ENCODE peak calls at places on chromosomes 3 and 15, in six cellular contexts. N is colonic mucosa; W is CD8-positive, alpha-beta memory T cell; A is NT2/D1; X is neuronal stem cell; U is astrocyte. Q is an unnamed sample.

GRCh38 chr3:171813897-171814460 is 3.7 kb upstream of the PLD1 start:
- DNase-seq in W (peak; percentile 52), X (no peak), A (no peak), N (no peak), U (peak; percentile 85), Q (no peak)

GRCh38 chr3:16338124-16338523 is 73.1 kb downstream of the OXNAD1 start:
- DNase-seq in X (no peak), W (peak; percentile 66), A (no peak), N (peak; percentile 32), U (no peak), Q (no peak)

GRCh38 chr3:36219398-36219797 is 160.9 kb upstream of the STAC start:
- DNase-seq in A (no peak), U (peak; percentile 93), X (no peak), N (no peak), W (no peak), Q (no peak)

GRCh38 chr15:45468294-45468693 is 54.3 kb downstream of the SLC30A4 start:
- DNase-seq in U (no peak), A (no peak), X (no peak), N (no peak), W (no peak), Q (no peak)

GRCh38 chr3:161560006-161560637 is 63.5 kb downstream of the OTOL1 start:
- DNase-seq in W (no peak), A (peak; percentile 63), N (peak; percentile 21), X (peak; percentile 67), U (peak; percentile 18), Q (peak; percentile 36)

GRCh38 chr3:143885803-143886427 is 37.6 kb upstream of the SLC9A9 start:
- DNase-seq in U (no peak), W (peak; percentile 16), N (peak; percentile 24), X (no peak), A (peak; percentile 52), Q (peak; percentile 41)

GRCh38 chr3:104879919-104880318 is 486.8 kb upstream of the ALCAM start:
- DNase-seq in A (no peak), W (no peak), N (no peak), U (peak; percentile 54), X (no peak), Q (no peak)

GRCh38 chr15:45184562-45185041 is 3.2 kb downstream of the SHF start:
- DNase-seq in N (no peak), X (no peak), A (no peak), U (no peak), W (no peak), Q (no peak)

GRCh38 chr3:47685037-47685436 is 96.7 kb downstream of the SMARCC1 start:
- DNase-seq in A (no peak), W (no peak), U (peak; percentile 49), X (no peak), N (no peak), Q (no peak)

GRCh38 chr3:194285024-194285858 is 65.9 kb downstream of the CPN2 start:
- DNase-seq in X (no peak), A (no peak), W (no peak), N (no peak), U (peak; percentile 83), Q (no peak)

GRCh38 chr3:111862415-111862814 is 3.4 kb downstream of the PHLDB2 start:
- DNase-seq in X (no peak), A (no peak), N (no peak), W (no peak), U (no peak), Q (no peak)

GRCh38 chr3:111859974-111860859 is 1.2 kb downstream of the PHLDB2 start:
- DNase-seq in W (peak; percentile 70), A (peak; percentile 95), N (peak; percentile 66), X (peak; percentile 74), U (peak; percentile 81), Q (peak; percentile 73)

GRCh38 chr3:111862974-111863373 is 3.9 kb downstream of the PHLDB2 start:
- DNase-seq in N (no peak), W (no peak), X (no peak), U (no peak), A (no peak), Q (no peak)

GRCh38 chr3:111859061-111859973 is at the start of gene PHLDB2:
- DNase-seq in N (peak; percentile 56), X (peak; percentile 85), U (peak; percentile 73), W (peak; percentile 67), A (peak; percentile 81), Q (peak; percentile 82)

GRCh38 chr3:111861396-111861795 is 2.3 kb downstream of the PHLDB2 start:
- DNase-seq in N (no peak), U (no peak), A (no peak), W (no peak), X (no peak), Q (no peak)
- H3K4me1 ChIP-seq in N (no peaks in the 10 kb centered on the region), U (peaks cover 54% of the 10 kb centered on the region), A (no peaks in the 10 kb centered on the region), W (peaks cover 6% of the 10 kb centered on the region), X (peaks cover 33% of the 10 kb centered on the region), Q (peaks cover 31% of the 10 kb centered on the region)

GRCh38 chr15:99944131-99944530 is 210.9 kb upstream of the LYSMD4 start:
- DNase-seq in U (no peak), A (no peak), N (no peak), W (no peak), X (no peak), Q (no peak)

DNA sequence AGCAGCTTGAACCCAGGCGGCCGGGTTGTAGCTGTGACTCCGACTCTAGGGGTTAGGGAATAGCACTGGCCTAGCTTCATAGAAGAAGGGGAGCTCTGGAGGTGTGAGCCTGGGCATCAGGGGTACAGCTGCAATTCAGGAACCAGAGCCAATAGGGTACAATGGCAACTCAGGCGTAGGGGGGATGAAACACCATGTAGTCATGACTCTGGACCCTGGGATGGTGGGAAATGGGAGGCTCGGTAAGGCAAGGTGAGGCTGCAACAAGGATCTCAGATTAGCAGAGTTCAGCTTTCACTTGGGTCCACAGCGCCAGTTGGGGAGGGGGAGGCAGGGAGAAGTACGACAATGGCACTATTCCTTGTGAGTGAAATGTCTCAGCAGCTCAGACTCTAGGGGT is 210.2 kb upstream of the LYSMD4 start:
- DNase-seq in W (no peak), A (no peak), N (no peak), X (no peak), U (no peak), Q (no peak)
- H3K9me3 ChIP-seq in W (peaks cover 18% of the 10 kb centered on the region), A (peaks cover 13% of the 10 kb centered on the region), N (no peaks in the 10 kb centered on the region), X (peaks cover 2% of the 10 kb centered on the region), U (peaks cover 8% of the 10 kb centered on the region), Q (no peaks in the 10 kb centered on the region)

DNA sequence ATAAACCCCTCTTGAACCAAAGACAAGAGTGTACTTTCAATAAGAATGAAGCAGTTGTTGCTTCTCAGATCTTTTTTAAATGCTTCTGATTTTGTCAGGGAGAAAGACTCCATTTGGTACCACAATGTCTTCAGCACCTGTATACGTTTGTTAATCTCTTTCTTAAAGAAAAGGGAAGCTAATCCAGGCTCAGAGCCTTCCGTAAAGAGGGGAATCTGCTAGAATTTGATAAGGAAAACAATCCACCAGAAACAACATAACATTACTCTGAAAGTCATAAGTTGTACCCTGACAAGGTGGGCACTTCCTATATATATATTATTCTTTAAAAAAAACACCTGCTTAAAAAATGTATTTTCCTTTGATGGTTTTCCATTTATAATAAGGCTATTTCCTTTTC is 19.8 kb downstream of the SH3BP5 start:
- DNase-seq in A (no peak), W (no peak), U (no peak), N (no peak), X (no peak), Q (no peak)
- H3K4me1 ChIP-seq in A (peaks cover 10% of the 10 kb centered on the region), W (peaks cover 83% of the 10 kb centered on the region), U (peaks cover 34% of the 10 kb centered on the region), N (no peaks in the 10 kb centered on the region), X (peaks cover 6% of the 10 kb centered on the region), Q (peaks cover 56% of the 10 kb centered on the region)

GRCh38 chr3:31652296-31652695 is 119.6 kb downstream of the STT3B start:
- DNase-seq in N (no peak), W (no peak), A (no peak), U (no peak), X (no peak), Q (no peak)
- H3K9me3 ChIP-seq in N (no peaks in the 10 kb centered on the region), W (peaks cover 54% of the 10 kb centered on the region), A (peaks cover 37% of the 10 kb centered on the region), U (peaks cover 15% of the 10 kb centered on the region), X (peaks cover 16% of the 10 kb centered on the region), Q (peaks cover 42% of the 10 kb centered on the region)

DNA sequence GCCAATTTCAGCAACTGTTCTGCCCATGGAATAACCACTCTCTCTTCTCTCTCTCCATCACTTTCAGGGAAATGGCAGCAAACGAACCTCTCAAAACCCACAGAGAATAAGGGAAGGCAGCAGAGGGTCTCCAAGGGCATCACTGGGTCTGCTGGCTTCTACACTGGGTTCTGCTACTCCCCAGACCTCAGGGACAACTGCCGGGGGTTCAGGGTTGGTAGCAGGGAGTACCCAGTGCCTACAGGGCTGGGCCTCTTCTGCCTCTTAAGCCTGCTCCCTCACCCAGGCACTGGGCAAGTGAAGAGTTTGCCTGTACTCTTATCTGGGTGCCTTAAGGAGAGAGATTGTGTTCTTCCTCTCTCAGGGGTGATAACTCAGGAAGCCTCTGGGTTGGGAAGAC is 2.5 kb downstream of the TCTA start:
- DNase-seq in X (no peak), A (no peak), W (no peak), N (no peak), U (no peak), Q (no peak)
- H3K4me1 ChIP-seq in X (peaks cover 10% of the 10 kb centered on the region), A (peaks cover 21% of the 10 kb centered on the region), W (peaks cover 63% of the 10 kb centered on the region), N (peaks cover 10% of the 10 kb centered on the region), U (peaks cover 21% of the 10 kb centered on the region), Q (peaks cover 30% of the 10 kb centered on the region)

DNA sequence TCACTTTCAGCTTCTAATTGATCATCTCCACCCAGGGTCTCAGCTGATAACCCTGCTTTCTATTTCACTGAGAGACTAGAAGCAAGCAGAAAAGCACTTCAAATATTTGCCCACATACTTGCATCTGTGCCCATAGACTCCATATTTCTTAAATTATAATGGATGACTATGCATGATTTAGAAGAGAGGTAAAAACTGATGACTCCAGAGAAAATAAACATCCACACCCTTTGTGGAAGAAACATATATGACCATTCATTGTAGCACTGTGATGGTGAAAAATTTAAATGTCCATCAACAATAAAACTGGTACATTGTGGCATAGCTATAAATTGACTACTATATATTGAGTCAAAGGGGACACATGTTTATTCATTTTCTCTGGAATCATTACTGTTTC is 7.1 kb upstream of the IGF2BP2 start:
- DNase-seq in A (no peak), W (no peak), N (no peak), U (no peak), X (no peak), Q (no peak)
- H3K9me3 ChIP-seq in A (peaks cover 20% of the 10 kb centered on the region), W (no peaks in the 10 kb centered on the region), N (no peaks in the 10 kb centered on the region), U (no peaks in the 10 kb centered on the region), X (peaks cover 13% of the 10 kb centered on the region), Q (peaks cover 2% of the 10 kb centered on the region)

DNA sequence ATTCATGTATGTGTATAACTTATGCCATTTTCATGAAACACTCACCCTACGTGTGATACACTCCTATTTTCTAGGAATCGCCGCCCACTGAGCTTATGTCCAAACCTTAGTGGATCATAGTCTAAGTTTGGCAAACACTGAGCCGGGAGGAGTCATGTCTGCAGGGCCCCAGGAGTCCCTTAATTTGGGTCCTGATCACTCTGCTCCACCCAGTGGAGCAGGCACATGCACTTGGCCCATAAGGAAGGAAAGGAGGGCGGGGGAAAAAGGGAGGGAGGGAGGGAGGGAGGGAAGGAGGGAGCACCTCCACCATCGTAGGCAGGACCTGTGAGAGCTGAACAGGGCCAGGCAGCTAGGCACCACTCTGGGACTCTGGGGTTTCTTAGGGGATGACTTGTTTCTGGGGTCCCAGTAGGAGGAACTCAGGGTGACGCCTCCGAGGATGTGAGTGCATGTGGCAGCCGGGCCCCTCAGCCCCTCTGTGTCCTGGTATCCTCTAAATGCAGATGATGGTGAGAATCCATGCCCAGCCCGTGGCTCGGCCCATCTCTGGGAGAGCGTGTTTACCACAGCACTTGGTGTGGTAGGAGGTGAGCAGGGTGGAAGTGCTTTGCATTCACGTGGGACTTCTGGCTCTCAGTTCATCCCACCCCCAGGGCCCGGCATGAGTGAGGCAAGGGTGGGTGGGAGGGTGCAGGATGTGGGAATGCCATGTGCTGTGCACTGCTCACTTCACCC is 109.4 kb downstream of the KLF13 start:
- DNase-seq in U (no peak), N (peak; percentile 56), A (no peak), W (no peak), X (no peak), Q (no peak)
- H3K4me1 ChIP-seq in U (peaks cover 27% of the 10 kb centered on the region), N (peaks cover 6% of the 10 kb centered on the region), A (peaks cover 7% of the 10 kb centered on the region), W (peaks cover 76% of the 10 kb centered on the region), X (peaks cover 10% of the 10 kb centered on the region), Q (no peaks in the 10 kb centered on the region)